ENCODE peak calls at places on chromosome 13, in six cellular contexts. One of them, this sample, is unnamed.

GRCh38 chr13:113947321-113948033 is 26.4 kb downstream of the C13orf46 start:
- DNase-seq in HepG2: no peak
- DNase-seq in K562: peak
- DNase-seq in GM12878: no peak
- DNase-seq in SK-N-SH: no peak
- DNase-seq in H1: no peak
- DNase-seq in this sample: no peak

GRCh38 chr13:50365683-50366391 is 350.6 kb downstream of the KCNRG start:
- DNase-seq in HepG2: peak
- DNase-seq in K562: no peak
- DNase-seq in GM12878: peak
- DNase-seq in SK-N-SH: no peak
- DNase-seq in H1: no peak
- DNase-seq in this sample: no peak

GRCh38 chr13:39321578-39321977 is 281.4 kb downstream of the LHFPL6 start:
- DNase-seq in HepG2: no peak
- DNase-seq in K562: no peak
- DNase-seq in GM12878: no peak
- DNase-seq in SK-N-SH: no peak
- DNase-seq in H1: no peak
- DNase-seq in this sample: no peak

GRCh38 chr13:30415430-30416030 is 6.8 kb upstream of the UBE2L5 start:
- DNase-seq in HepG2: no peak
- DNase-seq in K562: no peak
- DNase-seq in GM12878: no peak
- DNase-seq in SK-N-SH: no peak
- DNase-seq in H1: no peak
- DNase-seq in this sample: no peak

GRCh38 chr13:44058067-44058466 is 178.4 kb downstream of the LACC1 start:
- DNase-seq in HepG2: no peak
- DNase-seq in K562: no peak
- DNase-seq in GM12878: no peak
- DNase-seq in SK-N-SH: no peak
- DNase-seq in H1: no peak
- DNase-seq in this sample: no peak

GRCh38 chr13:32587014-32587773 is 942 bp downstream of the PDS5B start:
- DNase-seq in HepG2: peak
- DNase-seq in K562: peak
- DNase-seq in GM12878: no peak
- DNase-seq in SK-N-SH: peak
- DNase-seq in H1: no peak
- DNase-seq in this sample: peak

GRCh38 chr13:94248454-94249233 is 230.8 kb downstream of the DCT start:
- DNase-seq in HepG2: no peak
- DNase-seq in K562: no peak
- DNase-seq in GM12878: no peak
- DNase-seq in SK-N-SH: no peak
- DNase-seq in H1: no peak
- DNase-seq in this sample: no peak

GRCh38 chr13:63690672-63691071 is 2275.0 kb upstream of the PCDH20 start:
- DNase-seq in HepG2: no peak
- DNase-seq in K562: no peak
- DNase-seq in GM12878: no peak
- DNase-seq in SK-N-SH: peak
- DNase-seq in H1: no peak
- DNase-seq in this sample: no peak

GRCh38 chr13:112616586-112617381 is 28.8 kb upstream of the TUBGCP3 start:
- DNase-seq in HepG2: peak
- DNase-seq in K562: peak
- DNase-seq in GM12878: no peak
- DNase-seq in SK-N-SH: peak
- DNase-seq in H1: no peak
- DNase-seq in this sample: peak

GRCh38 chr13:40619479-40619814 is 47.0 kb downstream of the FOXO1 start:
- DNase-seq in HepG2: peak
- DNase-seq in K562: no peak
- DNase-seq in GM12878: no peak
- DNase-seq in SK-N-SH: no peak
- DNase-seq in H1: no peak
- DNase-seq in this sample: no peak

GRCh38 chr13:113863511-113864302 is at the start of gene GAS6:
- DNase-seq in HepG2: no peak
- DNase-seq in K562: peak
- DNase-seq in GM12878: no peak
- DNase-seq in SK-N-SH: peak
- DNase-seq in H1: no peak
- DNase-seq in this sample: peak

GRCh38 chr13:75324413-75324940 is 157.5 kb downstream of the TBC1D4 start:
- DNase-seq in HepG2: no peak
- DNase-seq in K562: no peak
- DNase-seq in GM12878: no peak
- DNase-seq in SK-N-SH: no peak
- DNase-seq in H1: no peak
- DNase-seq in this sample: no peak

GRCh38 chr13:21020581-21020980 is 40.8 kb downstream of the LATS2 start:
- DNase-seq in HepG2: no peak
- DNase-seq in K562: no peak
- DNase-seq in GM12878: no peak
- DNase-seq in SK-N-SH: no peak
- DNase-seq in H1: no peak
- DNase-seq in this sample: no peak

GRCh38 chr13:21025539-21025938 is 35.8 kb downstream of the LATS2 start:
- DNase-seq in HepG2: no peak
- DNase-seq in K562: no peak
- DNase-seq in GM12878: no peak
- DNase-seq in SK-N-SH: no peak
- DNase-seq in H1: no peak
- DNase-seq in this sample: no peak

GRCh38 chr13:21020176-21020575 is 41.2 kb downstream of the LATS2 start:
- DNase-seq in HepG2: no peak
- DNase-seq in K562: no peak
- DNase-seq in GM12878: no peak
- DNase-seq in SK-N-SH: no peak
- DNase-seq in H1: no peak
- DNase-seq in this sample: no peak

GRCh38 chr13:21022056-21022693 is 39.2 kb downstream of the LATS2 start:
- DNase-seq in HepG2: peak
- DNase-seq in K562: no peak
- DNase-seq in GM12878: no peak
- DNase-seq in SK-N-SH: no peak
- DNase-seq in H1: no peak
- DNase-seq in this sample: no peak

DNA sequence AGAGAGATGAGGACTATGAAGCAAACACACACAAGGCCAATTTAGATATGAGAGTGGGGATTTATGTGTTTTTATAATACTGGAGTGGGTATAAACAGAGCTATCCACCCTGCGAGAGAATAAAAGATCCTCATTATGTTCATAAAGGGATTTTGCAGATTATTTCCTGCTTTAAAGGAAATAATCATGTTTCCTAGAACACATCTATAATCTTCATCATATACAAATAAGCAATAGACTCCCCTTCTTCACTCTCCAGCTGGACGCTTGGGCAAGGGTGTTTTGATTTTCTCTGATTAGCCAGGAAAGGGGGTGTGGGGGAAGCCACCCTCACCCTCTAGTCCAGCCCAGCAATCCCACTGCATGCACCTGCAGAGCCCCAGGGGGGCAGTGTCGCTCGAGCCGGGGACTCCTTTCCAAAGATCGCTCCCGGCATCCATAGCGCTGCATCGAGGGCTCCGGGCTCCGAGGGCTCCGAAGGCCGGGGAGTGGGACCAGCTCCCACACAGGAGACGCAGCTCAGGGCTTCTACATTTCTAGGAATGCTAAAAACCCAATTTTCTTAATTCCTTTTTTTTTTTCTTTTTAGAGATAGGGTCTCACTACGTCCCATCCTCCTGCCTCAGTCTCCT is 38.6 kb downstream of the LATS2 start:
- DNase-seq in HepG2: peak
- DNase-seq in K562: peak
- DNase-seq in GM12878: no peak
- DNase-seq in SK-N-SH: peak
- DNase-seq in H1: no peak
- DNase-seq in this sample: no peak
- TF ChIP-seq CHD2 in HepG2: no peak
- TF ChIP-seq CHD2 in K562: no peak
- TF ChIP-seq CHD2 in GM12878: no peak
- TF ChIP-seq CHD2 in SK-N-SH: no peak
- TF ChIP-seq CHD2 in H1: no peak
- TF ChIP-seq CHD2 in this sample: no peak

DNA sequence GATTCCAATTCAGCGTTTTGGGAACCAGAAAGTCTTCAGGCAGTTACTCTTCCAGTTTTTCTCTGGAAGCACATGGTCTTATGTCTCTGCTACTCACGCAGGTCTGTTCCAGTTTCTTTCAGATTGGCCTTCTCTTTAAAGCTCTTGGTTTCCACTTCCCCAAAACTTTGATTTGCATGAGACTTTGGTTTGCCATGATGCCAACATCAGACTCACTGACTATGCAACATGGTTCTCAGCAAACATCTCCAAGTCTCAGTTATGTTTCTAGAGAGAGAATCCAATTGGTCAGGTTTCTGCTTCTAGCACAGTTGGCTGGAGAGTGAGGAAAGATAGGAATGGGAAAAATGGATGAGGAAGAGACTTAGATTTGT is 3.1 kb downstream of the AKAP11 start:
- DNase-seq in HepG2: no peak
- DNase-seq in K562: no peak
- DNase-seq in GM12878: peak
- DNase-seq in SK-N-SH: no peak
- DNase-seq in H1: no peak
- DNase-seq in this sample: no peak
- TF ChIP-seq CHD2 in HepG2: no peak
- TF ChIP-seq CHD2 in K562: no peak
- TF ChIP-seq CHD2 in GM12878: peak
- TF ChIP-seq CHD2 in SK-N-SH: no peak
- TF ChIP-seq CHD2 in H1: no peak
- TF ChIP-seq CHD2 in this sample: no peak

GRCh38 chr13:110182461-110182860 is 124.5 kb downstream of the COL4A1 start:
- DNase-seq in HepG2: no peak
- DNase-seq in K562: no peak
- DNase-seq in GM12878: no peak
- DNase-seq in SK-N-SH: no peak
- DNase-seq in H1: no peak
- DNase-seq in this sample: no peak

GRCh38 chr13:110182003-110182402 is 125.0 kb downstream of the COL4A1 start:
- DNase-seq in HepG2: no peak
- DNase-seq in K562: no peak
- DNase-seq in GM12878: no peak
- DNase-seq in SK-N-SH: no peak
- DNase-seq in H1: no peak
- DNase-seq in this sample: no peak

GRCh38 chr13:110185696-110186095 is 121.3 kb downstream of the COL4A1 start:
- DNase-seq in HepG2: no peak
- DNase-seq in K562: no peak
- DNase-seq in GM12878: no peak
- DNase-seq in SK-N-SH: no peak
- DNase-seq in H1: no peak
- DNase-seq in this sample: no peak

GRCh38 chr13:110186221-110186838 is 120.6 kb downstream of the COL4A1 start:
- DNase-seq in HepG2: no peak
- DNase-seq in K562: no peak
- DNase-seq in GM12878: no peak
- DNase-seq in SK-N-SH: no peak
- DNase-seq in H1: no peak
- DNase-seq in this sample: no peak

DNA sequence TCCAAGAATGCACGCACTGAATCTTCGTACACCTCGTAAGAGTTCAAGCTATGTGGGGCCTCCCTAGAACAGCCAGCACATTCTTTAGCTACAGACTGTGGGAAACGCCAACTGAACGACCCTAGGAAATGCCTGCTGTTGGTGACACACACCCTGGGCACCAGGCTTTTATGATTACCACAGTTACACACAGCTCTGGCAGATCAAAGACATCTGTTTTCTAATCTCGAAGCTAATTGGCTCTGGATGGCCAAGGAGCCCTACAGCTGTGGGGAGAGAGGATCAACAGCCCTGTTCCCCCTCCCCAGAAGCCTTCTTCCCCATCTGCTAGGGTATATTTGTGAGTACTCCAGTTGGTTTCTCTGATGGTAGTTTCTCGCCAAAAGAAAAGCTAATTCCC is 123.0 kb downstream of the COL4A1 start:
- DNase-seq in HepG2: no peak
- DNase-seq in K562: no peak
- DNase-seq in GM12878: no peak
- DNase-seq in SK-N-SH: peak
- DNase-seq in H1: no peak
- DNase-seq in this sample: no peak
- TF ChIP-seq CHD2 in HepG2: no peak
- TF ChIP-seq CHD2 in K562: no peak
- TF ChIP-seq CHD2 in GM12878: no peak
- TF ChIP-seq CHD2 in SK-N-SH: peak
- TF ChIP-seq CHD2 in H1: no peak
- TF ChIP-seq CHD2 in this sample: no peak

GRCh38 chr13:25911020-25911419 is 140.8 kb downstream of the SHISA2 start:
- DNase-seq in HepG2: no peak
- DNase-seq in K562: no peak
- DNase-seq in GM12878: no peak
- DNase-seq in SK-N-SH: no peak
- DNase-seq in H1: peak
- DNase-seq in this sample: no peak
- TF ChIP-seq CHD2 in HepG2: no peak
- TF ChIP-seq CHD2 in K562: no peak
- TF ChIP-seq CHD2 in GM12878: no peak
- TF ChIP-seq CHD2 in SK-N-SH: no peak
- TF ChIP-seq CHD2 in H1: no peak
- TF ChIP-seq CHD2 in this sample: no peak

DNA sequence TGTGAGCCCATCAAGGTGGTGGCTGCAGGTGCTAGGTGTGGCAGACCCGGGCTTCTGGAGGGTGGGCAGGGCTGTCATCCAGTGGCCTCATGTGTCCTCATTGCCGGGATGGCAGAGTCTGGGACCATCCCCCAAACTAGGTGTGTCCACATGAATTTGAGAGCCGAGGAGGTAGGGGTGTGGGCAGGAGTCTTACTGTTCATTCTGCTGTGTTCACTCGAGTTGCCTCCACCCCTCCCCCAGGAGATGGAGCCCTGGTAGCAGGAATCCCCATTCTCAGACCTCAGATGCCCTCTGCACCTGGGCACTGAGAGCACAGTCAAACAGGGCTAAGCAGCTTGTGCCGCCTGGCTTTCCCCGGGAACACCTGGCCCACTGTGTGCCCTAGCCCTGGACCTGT is 22.4 kb downstream of the NAXD start:
- DNase-seq in HepG2: no peak
- DNase-seq in K562: no peak
- DNase-seq in GM12878: no peak
- DNase-seq in SK-N-SH: peak
- DNase-seq in H1: no peak
- DNase-seq in this sample: no peak
- TF ChIP-seq CHD2 in HepG2: no peak
- TF ChIP-seq CHD2 in K562: no peak
- TF ChIP-seq CHD2 in GM12878: no peak
- TF ChIP-seq CHD2 in SK-N-SH: no peak
- TF ChIP-seq CHD2 in H1: no peak
- TF ChIP-seq CHD2 in this sample: no peak

This sample was measured in A549.